ENCODE peak calls at places on chromosomes 7 and 10, in five cellular contexts. One of them, this sample, is unnamed.

GRCh38 chr10:33596411-33596810 is 261.9 kb upstream of the NRP1 start:
- DNase-seq in H1: no peak
- DNase-seq in HepG2: no peak
- DNase-seq in HCT116: no peak
- DNase-seq in SK-N-SH: no peak
- DNase-seq in this sample: no peak

GRCh38 chr10:79185796-79186374 is 117.1 kb downstream of the ZMIZ1 start:
- DNase-seq in H1: no peak
- DNase-seq in HepG2: peak
- DNase-seq in HCT116: no peak
- DNase-seq in SK-N-SH: no peak
- DNase-seq in this sample: no peak

GRCh38 chr7:84247591-84247990 is 53.0 kb upstream of the SEMA3A start:
- DNase-seq in H1: no peak
- DNase-seq in HepG2: no peak
- DNase-seq in HCT116: no peak
- DNase-seq in SK-N-SH: no peak
- DNase-seq in this sample: no peak

GRCh38 chr7:139680676-139681462 is 96.9 kb downstream of the HIPK2 start:
- DNase-seq in H1: no peak
- DNase-seq in HepG2: no peak
- DNase-seq in HCT116: peak
- DNase-seq in SK-N-SH: no peak
- DNase-seq in this sample: no peak

GRCh38 chr7:96182424-96183158 is 139.3 kb downstream of the SLC25A13 start:
- DNase-seq in H1: no peak
- DNase-seq in HepG2: no peak
- DNase-seq in HCT116: no peak
- DNase-seq in SK-N-SH: no peak
- DNase-seq in this sample: no peak

GRCh38 chr10:85602306-85602705 is 764.3 kb downstream of the GRID1 start:
- DNase-seq in H1: peak
- DNase-seq in HepG2: no peak
- DNase-seq in HCT116: no peak
- DNase-seq in SK-N-SH: no peak
- DNase-seq in this sample: no peak

GRCh38 chr7:65910237-65910636 is 37.4 kb downstream of the VKORC1L1 start:
- DNase-seq in H1: no peak
- DNase-seq in HepG2: no peak
- DNase-seq in HCT116: no peak
- DNase-seq in SK-N-SH: no peak
- DNase-seq in this sample: no peak

GRCh38 chr7:127150543-127150942 is 102.2 kb downstream of the GRM8 start:
- DNase-seq in H1: no peak
- DNase-seq in HepG2: no peak
- DNase-seq in HCT116: no peak
- DNase-seq in SK-N-SH: no peak
- DNase-seq in this sample: no peak

GRCh38 chr7:70481717-70482116 is 650.2 kb upstream of the GALNT17 start:
- DNase-seq in H1: no peak
- DNase-seq in HepG2: no peak
- DNase-seq in HCT116: no peak
- DNase-seq in SK-N-SH: no peak
- DNase-seq in this sample: no peak

GRCh38 chr10:89369142-89370105 is 8.4 kb upstream of the IFIT1B start:
- DNase-seq in H1: no peak
- DNase-seq in HepG2: no peak
- DNase-seq in HCT116: no peak
- DNase-seq in SK-N-SH: peak
- DNase-seq in this sample: peak

GRCh38 chr7:106367018-106367420 is 82.2 kb upstream of the NAMPT start:
- DNase-seq in H1: no peak
- DNase-seq in HepG2: peak
- DNase-seq in HCT116: no peak
- DNase-seq in SK-N-SH: no peak
- DNase-seq in this sample: no peak

GRCh38 chr10:28186887-28187578 is 115.8 kb downstream of the MPP7 start:
- DNase-seq in H1: no peak
- DNase-seq in HepG2: no peak
- DNase-seq in HCT116: no peak
- DNase-seq in SK-N-SH: no peak
- DNase-seq in this sample: no peak

GRCh38 chr10:18104223-18104872 is 35.9 kb upstream of the CACNB2 start:
- DNase-seq in H1: peak
- DNase-seq in HepG2: peak
- DNase-seq in HCT116: peak
- DNase-seq in SK-N-SH: peak
- DNase-seq in this sample: peak

GRCh38 chr10:88433551-88434186 is 149.4 kb downstream of the RNLS start:
- DNase-seq in H1: no peak
- DNase-seq in HepG2: no peak
- DNase-seq in HCT116: no peak
- DNase-seq in SK-N-SH: no peak
- DNase-seq in this sample: no peak

GRCh38 chr7:24966802-24967201 is 13.2 kb downstream of the OSBPL3 start:
- DNase-seq in H1: no peak
- DNase-seq in HepG2: no peak
- DNase-seq in HCT116: no peak
- DNase-seq in SK-N-SH: no peak
- DNase-seq in this sample: no peak

GRCh38 chr10:115933098-115933497 is 339.9 kb downstream of the GFRA1 start:
- DNase-seq in H1: no peak
- DNase-seq in HepG2: no peak
- DNase-seq in HCT116: no peak
- DNase-seq in SK-N-SH: no peak
- DNase-seq in this sample: no peak

GRCh38 chr7:156036153-156036552 is 223.9 kb upstream of the SHH start:
- DNase-seq in H1: no peak
- DNase-seq in HepG2: no peak
- DNase-seq in HCT116: no peak
- DNase-seq in SK-N-SH: no peak
- DNase-seq in this sample: no peak

GRCh38 chr10:120365872-120366271 is 91.2 kb upstream of the PLPP4 start:
- DNase-seq in H1: no peak
- DNase-seq in HepG2: no peak
- DNase-seq in HCT116: no peak
- DNase-seq in SK-N-SH: no peak
- DNase-seq in this sample: no peak

GRCh38 chr10:22631646-22632278 is 82.6 kb downstream of the PIP4K2A start:
- DNase-seq in H1: no peak
- DNase-seq in HepG2: peak
- DNase-seq in HCT116: no peak
- DNase-seq in SK-N-SH: no peak
- DNase-seq in this sample: peak

GRCh38 chr10:123994417-123995081 is 98.8 kb downstream of the CHST15 start:
- DNase-seq in H1: peak
- DNase-seq in HepG2: peak
- DNase-seq in HCT116: peak
- DNase-seq in SK-N-SH: peak
- DNase-seq in this sample: peak

GRCh38 chr10:123993534-123994416 is 99.6 kb downstream of the CHST15 start:
- DNase-seq in H1: no peak
- DNase-seq in HepG2: no peak
- DNase-seq in HCT116: no peak
- DNase-seq in SK-N-SH: peak
- DNase-seq in this sample: no peak

GRCh38 chr10:123995461-123996131 is 97.8 kb downstream of the CHST15 start:
- DNase-seq in H1: peak
- DNase-seq in HepG2: peak
- DNase-seq in HCT116: peak
- DNase-seq in SK-N-SH: peak
- DNase-seq in this sample: peak

GRCh38 chr10:123996302-123996701 is 97.1 kb downstream of the CHST15 start:
- DNase-seq in H1: no peak
- DNase-seq in HepG2: no peak
- DNase-seq in HCT116: no peak
- DNase-seq in SK-N-SH: no peak
- DNase-seq in this sample: no peak

DNA sequence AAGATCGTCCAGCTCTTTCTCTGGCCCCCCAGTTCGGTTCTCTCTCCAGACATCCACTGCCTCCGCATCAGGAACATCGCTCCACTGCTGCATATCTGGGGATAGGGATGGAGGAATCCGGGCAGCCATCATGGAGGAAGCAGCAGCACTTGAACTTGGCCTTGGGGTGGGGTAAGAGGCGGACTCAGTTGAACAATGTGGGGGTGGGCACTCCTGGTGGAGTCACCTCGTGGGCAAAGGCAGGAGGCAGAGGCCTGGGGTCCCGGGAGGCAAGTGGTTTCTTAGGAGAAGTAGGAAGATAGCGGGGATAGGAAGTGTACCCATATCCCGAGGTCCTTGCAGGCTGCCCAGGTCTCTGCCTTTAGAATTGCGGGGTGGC is 98.3 kb downstream of the CHST15 start:
- DNase-seq in H1: peak
- DNase-seq in HepG2: no peak
- DNase-seq in HCT116: peak
- DNase-seq in SK-N-SH: peak
- DNase-seq in this sample: no peak
- TF ChIP-seq JUND in H1: no peak
- TF ChIP-seq JUND in HepG2: no peak
- TF ChIP-seq JUND in HCT116: no peak
- TF ChIP-seq JUND in SK-N-SH: no peak
- TF ChIP-seq JUND in this sample: no peak

DNA sequence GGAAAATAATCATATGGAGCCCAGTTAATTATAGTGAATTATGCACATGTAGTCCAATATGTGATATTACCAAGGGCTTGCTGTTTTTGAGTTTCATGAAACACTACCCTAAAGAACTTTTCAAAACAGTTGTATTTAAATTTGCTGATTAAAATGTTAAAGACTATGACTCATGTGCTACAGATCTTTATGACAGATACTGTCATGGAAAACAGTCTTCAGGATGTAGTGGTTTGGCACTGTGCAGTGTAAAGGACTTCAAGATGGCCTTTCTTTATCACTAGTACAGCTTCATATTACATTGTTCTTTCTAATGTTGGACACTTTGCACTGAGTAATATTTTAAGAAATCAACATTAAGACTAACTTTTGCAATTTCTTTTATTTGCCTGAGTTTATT is 86.2 kb upstream of the PLXDC2 start:
- DNase-seq in H1: no peak
- DNase-seq in HepG2: no peak
- DNase-seq in HCT116: no peak
- DNase-seq in SK-N-SH: no peak
- DNase-seq in this sample: no peak
- TF ChIP-seq JUND in H1: no peak
- TF ChIP-seq JUND in HepG2: no peak
- TF ChIP-seq JUND in HCT116: no peak
- TF ChIP-seq JUND in SK-N-SH: peak
- TF ChIP-seq JUND in this sample: no peak

DNA sequence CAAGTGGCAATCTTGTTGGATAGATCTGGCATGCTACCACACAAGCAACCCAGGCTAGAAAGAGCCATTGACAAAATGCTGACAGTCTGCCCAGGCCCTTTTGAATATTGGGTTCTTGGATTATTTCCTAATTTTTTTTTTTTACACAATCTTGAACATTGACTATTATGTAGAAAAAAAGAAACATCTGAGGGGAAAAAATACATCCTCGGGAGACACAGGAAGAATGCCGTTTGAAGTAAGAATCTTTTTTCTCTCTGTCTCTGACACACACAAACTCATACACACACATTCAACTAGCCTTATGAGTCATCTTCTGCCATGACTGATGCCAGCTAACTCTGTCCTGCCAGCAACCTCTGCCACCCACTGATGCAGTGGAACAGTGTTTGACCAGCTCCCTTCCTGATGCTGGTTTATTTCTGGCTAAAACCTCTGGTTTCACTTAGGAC is 47.2 kb downstream of the SORBS1 start:
- DNase-seq in H1: no peak
- DNase-seq in HepG2: no peak
- DNase-seq in HCT116: no peak
- DNase-seq in SK-N-SH: no peak
- DNase-seq in this sample: no peak
- TF ChIP-seq JUND in H1: no peak
- TF ChIP-seq JUND in HepG2: no peak
- TF ChIP-seq JUND in HCT116: peak
- TF ChIP-seq JUND in SK-N-SH: peak
- TF ChIP-seq JUND in this sample: no peak

DNA sequence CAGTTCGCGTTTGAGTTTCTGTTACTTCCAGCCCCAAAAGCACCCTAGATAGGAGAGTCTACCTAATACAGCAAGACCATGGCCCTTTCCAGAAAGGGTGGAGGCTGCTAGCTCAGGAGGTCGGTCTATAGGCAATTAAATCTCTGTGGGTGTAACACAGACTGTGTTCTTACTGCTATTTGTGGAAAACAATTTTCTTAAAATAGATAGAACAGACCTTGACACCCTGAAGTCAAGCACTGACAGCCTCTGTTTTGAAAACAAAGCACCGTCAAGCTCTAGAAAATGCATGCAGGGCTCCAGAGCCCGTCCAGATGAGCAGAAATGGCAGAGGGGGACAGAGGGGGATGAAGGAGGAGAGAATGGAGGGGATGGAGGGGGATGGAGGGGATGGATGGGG is 156.6 kb downstream of the PRKAG2 start:
- DNase-seq in H1: no peak
- DNase-seq in HepG2: no peak
- DNase-seq in HCT116: no peak
- DNase-seq in SK-N-SH: no peak
- DNase-seq in this sample: no peak
- TF ChIP-seq JUND in H1: no peak
- TF ChIP-seq JUND in HepG2: no peak
- TF ChIP-seq JUND in HCT116: no peak
- TF ChIP-seq JUND in SK-N-SH: no peak
- TF ChIP-seq JUND in this sample: no peak

GRCh38 chr7:441713-442421 is 77.8 kb downstream of the PDGFA start:
- DNase-seq in H1: no peak
- DNase-seq in HepG2: no peak
- DNase-seq in HCT116: no peak
- DNase-seq in SK-N-SH: no peak
- DNase-seq in this sample: no peak
- TF ChIP-seq JUND in H1: no peak
- TF ChIP-seq JUND in HepG2: no peak
- TF ChIP-seq JUND in HCT116: no peak
- TF ChIP-seq JUND in SK-N-SH: no peak
- TF ChIP-seq JUND in this sample: no peak

GRCh38 chr7:116653204-116653603 is 18.8 kb upstream of the MET start:
- DNase-seq in H1: no peak
- DNase-seq in HepG2: no peak
- DNase-seq in HCT116: peak
- DNase-seq in SK-N-SH: no peak
- DNase-seq in this sample: peak
- TF ChIP-seq JUND in H1: no peak
- TF ChIP-seq JUND in HepG2: no peak
- TF ChIP-seq JUND in HCT116: peak
- TF ChIP-seq JUND in SK-N-SH: peak
- TF ChIP-seq JUND in this sample: no peak